ENCODE peak calls at places on chromosomes 4 and X, in six cellular contexts. A is T1000; M is NCI-H1694; N is skeletal muscle cell; E is activated CD4-positive, alpha-beta memory T cell treated with anti-CD3 and anti-CD28 coated beads for 36 hours; V is A549. P is an unnamed sample.

GRCh38 chr4:109368661-109369060 is 65.0 kb upstream of the SEC24B start:
- DNase-seq in N (peak; percentile 73), V (no peak), A (no peak), E (no peak), M (no peak), P (no peak)

GRCh38 chrX:5752831-5753230 is 475.8 kb downstream of the NLGN4X start:
- DNase-seq in A (no peak), V (no peak), N (no peak), M (no peak), E (no peak), P (no peak)

GRCh38 chr4:93791570-93792195 is 36.9 kb upstream of the ATOH1 start:
- DNase-seq in E (peak; percentile 48), M (peak; percentile 43), N (no peak), A (peak; percentile 4), V (peak; percentile 44), P (peak; percentile 5)

GRCh38 chrX:43679058-43679457 is 23.0 kb downstream of the MAOA start:
- DNase-seq in N (no peak), M (no peak), A (no peak), V (no peak), E (no peak), P (no peak)

GRCh38 chr4:8616831-8617230 is 24.3 kb downstream of the CPZ start:
- DNase-seq in M (no peak), N (no peak), V (no peak), A (no peak), E (no peak), P (no peak)

GRCh38 chr4:30717208-30718020 is 2.8 kb upstream of the PCDH7 start:
- DNase-seq in E (peak; percentile 39), V (peak; percentile 27), M (no peak), N (peak; percentile 56), A (peak; percentile 69), P (no peak)

GRCh38 chrX:132107291-132107690 is 20.5 kb downstream of the FRMD7 start:
- DNase-seq in A (no peak), N (no peak), V (no peak), E (no peak), M (no peak), P (no peak)

GRCh38 chrX:150573702-150574101 is 5.3 kb downstream of the MTM1 start:
- DNase-seq in A (no peak), E (peak; percentile 75), V (no peak), M (no peak), N (no peak), P (no peak)

GRCh38 chr4:154618708-154619315 is 6.4 kb upstream of the FGG start:
- DNase-seq in V (peak; percentile 76), N (no peak), A (no peak), M (peak; percentile 1), E (peak; percentile 68), P (no peak)

GRCh38 chr4:45741897-45742296 is 382.0 kb downstream of the GABRG1 start:
- DNase-seq in N (no peak), E (no peak), V (peak; percentile 0), A (no peak), M (no peak), P (no peak)

GRCh38 chrX:39946822-39947221 is 150.9 kb downstream of the BCOR start:
- DNase-seq in M (no peak), E (no peak), N (peak; percentile 52), V (no peak), A (peak; percentile 21), P (no peak)

GRCh38 chr4:111842336-111842735 is 302.9 kb upstream of the FAM241A start:
- DNase-seq in V (no peak), A (no peak), M (no peak), E (no peak), N (peak; percentile 6), P (no peak)

GRCh38 chr4:10456270-10457254 is 664 bp downstream of the ZNF518B start:
- DNase-seq in E (peak; percentile 75), V (peak; percentile 56), M (no peak), N (peak; percentile 18), A (no peak), P (no peak)

GRCh38 chr4:123479944-123480343 is 83.3 kb downstream of the SPRY1 start:
- DNase-seq in M (no peak), V (peak; percentile 3), E (no peak), N (no peak), A (no peak), P (no peak)

GRCh38 chr4:5750052-5750950 is 39.3 kb downstream of the EVC start:
- DNase-seq in V (no peak), M (no peak), A (no peak), N (peak; percentile 77), E (no peak), P (peak; percentile 86)